ENCODE peak calls at places on chromosomes 11 and 22, in eight cellular contexts. W is suprapubic skin, O is lung, Q is transverse colon, C is keratinocyte, K is testis, F is upper lobe of right lung, D is neural progenitor cell. T is an unnamed sample.

GRCh38 chr11:130390071-130390758 is 38.2 kb downstream of the ADAMTS8 start:
- DNase-seq in F (no peak), C (no peak), K (peak; percentile 20), W (no peak), Q (no peak), O (no peak), D (no peak), T (no peak)

GRCh38 chr11:34480339-34480738 is 33.3 kb downstream of the ELF5 start:
- DNase-seq in C (no peak), W (no peak), O (no peak), Q (no peak), D (no peak), F (no peak), K (no peak), T (no peak)

GRCh38 chr22:25508161-25508560 is 56.3 kb upstream of the GRK3 start:
- DNase-seq in C (no peak), W (no peak), Q (no peak), D (no peak), F (no peak), K (no peak), O (no peak), T (no peak)

GRCh38 chr11:8219257-8220021 is 44.2 kb downstream of the LMO1 start:
- DNase-seq in W (no peak), D (peak; percentile 72), K (peak; percentile 70), F (no peak), Q (peak; percentile 70), C (no peak), O (peak; percentile 43), T (peak; percentile 60)

GRCh38 chr11:75386912-75387311 is 12.4 kb upstream of the RPS3 start:
- DNase-seq in K (no peak), F (peak; percentile 4), D (no peak), C (no peak), Q (peak; percentile 52), W (no peak), O (no peak), T (no peak)

GRCh38 chr11:119236490-119236889 is 30.4 kb downstream of the CBL start:
- DNase-seq in F (no peak), O (no peak), W (no peak), D (no peak), Q (no peak), K (no peak), C (no peak), T (no peak)

GRCh38 chr22:27063841-27064240 is 406.5 kb downstream of the MIAT start:
- DNase-seq in D (no peak), Q (no peak), W (no peak), C (no peak), K (no peak), F (no peak), O (no peak), T (no peak)

GRCh38 chr11:6603287-6604080 is at the start of the genes ILK and RRP8:
- DNase-seq in O (peak; percentile 94), K (peak; percentile 94), D (peak; percentile 96), W (peak; percentile 94), Q (peak; percentile 94), C (peak; percentile 13), F (peak; percentile 96), T (peak; percentile 97)

GRCh38 chr11:116232364-116232801 is 540.4 kb downstream of the BUD13 start:
- DNase-seq in D (no peak), F (no peak), O (no peak), W (no peak), K (no peak), Q (peak; percentile 23), C (no peak), T (no peak)

GRCh38 chr11:62726156-62727006 is 876 bp downstream of the HNRNPUL2 start:
- DNase-seq in C (no peak), K (no peak), D (no peak), F (no peak), O (no peak), Q (no peak), W (peak; percentile 73), T (no peak)

GRCh38 chr11:3052567-3052966 is 4.7 kb downstream of the CARS1 start:
- DNase-seq in F (no peak), O (no peak), K (no peak), C (no peak), D (no peak), Q (no peak), W (no peak), T (peak; percentile 45)

GRCh38 chr11:78886616-78887015 is 312.0 kb upstream of the NARS2 start:
- DNase-seq in O (no peak), W (no peak), K (no peak), Q (no peak), D (no peak), C (no peak), F (no peak), T (no peak)

GRCh38 chr11:3121416-3121815 is 43.7 kb downstream of the OSBPL5 start:
- DNase-seq in D (no peak), W (peak; percentile 54), C (no peak), F (peak; percentile 49), Q (peak; percentile 6), O (no peak), K (no peak), T (peak; percentile 58)

GRCh38 chr11:10490398-10491232 is 35.6 kb downstream of the AMPD3 start:
- DNase-seq in F (no peak), C (peak; percentile 55), O (peak; percentile 71), Q (peak; percentile 74), K (peak; percentile 80), D (peak; percentile 69), W (peak; percentile 76), T (peak; percentile 94)

GRCh38 chr11:128354476-128354875 is 232.9 kb downstream of the ETS1 start:
- DNase-seq in C (no peak), D (no peak), W (no peak), K (no peak), F (no peak), O (no peak), Q (no peak), T (no peak)

DNA sequence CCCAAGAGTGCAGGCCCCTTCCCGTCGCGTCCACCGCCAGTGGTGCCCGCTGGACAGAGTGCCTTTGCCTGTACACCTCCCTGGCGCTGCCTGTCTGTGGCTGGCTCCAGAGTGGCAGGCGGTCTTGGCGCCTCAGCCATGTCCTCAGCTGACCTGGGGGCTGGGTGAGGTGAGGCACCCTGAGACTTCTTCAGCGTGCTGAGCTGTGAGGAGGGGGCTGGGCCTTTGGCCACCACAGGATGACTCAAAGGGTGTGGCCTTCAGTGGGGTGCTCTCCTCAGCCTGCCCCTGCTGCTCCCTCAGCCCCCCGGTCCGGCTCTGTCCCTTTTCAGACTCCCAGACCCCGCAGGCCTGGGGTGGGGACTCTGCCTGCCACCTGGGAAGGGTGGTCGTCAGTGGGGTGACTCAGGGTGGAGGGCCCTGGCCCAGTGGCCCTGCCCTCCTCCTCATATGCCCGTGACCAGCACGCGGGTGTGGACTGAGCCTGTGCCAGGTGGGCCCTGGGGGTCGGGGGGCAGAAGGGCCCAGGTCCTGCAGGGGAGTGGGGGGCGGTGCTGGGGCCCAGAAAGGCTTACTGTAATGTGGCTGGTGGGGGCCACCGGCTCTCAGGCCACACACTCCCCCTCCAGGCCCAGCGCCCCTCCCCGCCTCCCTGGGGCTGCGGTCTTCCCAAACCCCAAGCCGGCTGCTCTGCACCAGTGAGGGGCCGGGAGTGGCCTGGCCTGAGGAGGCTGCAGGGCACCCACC is 15.9 kb downstream of the CRELD2 start:
- DNase-seq in C (no peak), W (no peak), Q (peak; percentile 75), K (peak; percentile 79), O (peak; percentile 80), F (peak; percentile 92), D (no peak), T (peak; percentile 93)
- H3K4me3 ChIP-seq in C (no peak overlapping the region), W (peak overlapping the region; percentile 61), Q (peak overlapping the region; percentile 44), K (peak overlapping the region; percentile 52), O (peak overlapping the region; percentile 50), F (peak overlapping the region; percentile 63), D (no peak overlapping the region), T (peak overlapping the region; percentile 29)

DNA sequence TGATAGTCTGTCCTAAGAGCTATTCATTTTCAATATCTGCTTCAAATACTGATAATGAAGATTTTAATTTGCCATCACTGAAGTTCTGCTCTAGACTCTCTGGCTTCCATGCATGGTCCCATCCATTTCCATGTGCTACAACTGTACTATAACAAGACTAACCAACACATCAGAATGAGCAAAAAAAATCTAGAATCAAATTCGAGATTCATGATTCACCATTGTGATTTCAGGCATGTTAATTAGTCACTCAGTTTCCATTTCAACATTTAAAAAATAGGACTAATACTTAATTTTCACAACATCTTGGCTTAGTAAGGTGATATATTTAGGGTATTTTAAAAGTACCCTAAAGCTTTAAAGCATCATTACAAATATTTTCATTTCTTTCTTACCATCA is 22.8 kb downstream of the PICALM start:
- DNase-seq in F (no peak), Q (no peak), W (no peak), C (no peak), O (no peak), K (no peak), D (no peak), T (no peak)
- H3K4me1 ChIP-seq in F (peaks cover 82% of the 10 kb centered on the region), Q (peaks cover 29% of the 10 kb centered on the region), W (peaks cover 77% of the 10 kb centered on the region), C (peaks cover 26% of the 10 kb centered on the region), O (peaks cover 9% of the 10 kb centered on the region), K (peaks cover 10% of the 10 kb centered on the region), D (peaks cover 15% of the 10 kb centered on the region), T (peaks cover 39% of the 10 kb centered on the region)

GRCh38 chr22:50199836-50200332 is 927 bp upstream of the SELENOO start:
- DNase-seq in F (no peak), W (no peak), Q (no peak), K (no peak), O (no peak), D (peak; percentile 61), C (no peak), T (no peak)

GRCh38 chr22:50200333-50201190 is at the start of gene SELENOO:
- DNase-seq in W (peak; percentile 93), F (peak; percentile 96), K (peak; percentile 93), D (peak; percentile 94), C (peak; percentile 35), Q (peak; percentile 95), O (peak; percentile 92), T (peak; percentile 97)

GRCh38 chr22:50197856-50198623 is 2.8 kb upstream of the SELENOO start:
- DNase-seq in D (no peak), Q (no peak), C (no peak), O (no peak), W (no peak), F (no peak), K (no peak), T (no peak)

GRCh38 chr22:50198624-50199017 is 2.2 kb upstream of the SELENOO start:
- DNase-seq in D (no peak), F (no peak), C (no peak), W (no peak), Q (no peak), K (no peak), O (no peak), T (no peak)

DNA sequence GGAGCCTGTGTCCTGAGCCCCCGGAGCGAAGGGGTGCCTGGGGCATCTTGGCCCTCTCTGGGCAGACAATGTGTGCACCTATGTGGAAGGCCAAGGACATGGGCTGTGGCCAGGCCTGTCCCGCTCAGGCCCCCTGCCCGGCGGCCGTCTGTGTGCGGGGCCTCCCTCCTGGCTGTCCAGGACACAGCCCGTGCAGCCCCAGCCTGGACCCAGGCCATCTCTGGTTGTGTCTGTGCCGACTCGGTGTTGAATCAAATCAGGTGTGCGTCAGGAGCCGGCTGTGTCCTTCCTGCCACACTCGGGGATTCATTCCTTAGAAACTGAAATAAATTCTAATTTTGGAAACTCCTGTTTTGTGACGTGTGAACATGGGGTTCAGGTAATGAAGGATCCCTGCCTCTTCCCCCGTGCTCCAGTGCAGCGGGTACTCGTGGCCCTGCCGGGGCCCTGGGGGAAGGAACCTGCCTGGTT is 1.5 kb upstream of the SELENOO start:
- DNase-seq in C (no peak), F (no peak), O (no peak), K (no peak), D (no peak), W (no peak), Q (no peak), T (no peak)
- H3K4me3 ChIP-seq in C (no peak overlapping the region), F (no peak overlapping the region), O (no peak overlapping the region), K (no peak overlapping the region), D (no peak overlapping the region), W (no peak overlapping the region), Q (no peak overlapping the region), T (no peak overlapping the region)

GRCh38 chr22:46574993-46575914 is 37.8 kb upstream of the CELSR1 start:
- DNase-seq in F (peak; percentile 75), D (peak; percentile 30), W (peak; percentile 67), Q (peak; percentile 71), O (no peak), K (no peak), C (no peak), T (peak; percentile 81)
- H3K4me1 ChIP-seq in F (peaks cover 41% of the 10 kb centered on the region), D (peaks cover 6% of the 10 kb centered on the region), W (peaks cover 44% of the 10 kb centered on the region), Q (peaks cover 48% of the 10 kb centered on the region), O (peaks cover 31% of the 10 kb centered on the region), K (peaks cover 19% of the 10 kb centered on the region), C (peaks cover 38% of the 10 kb centered on the region), T (peaks cover 34% of the 10 kb centered on the region)